ENCODE peak calls at places on chromosomes 3 and 15, in six cellular contexts. S is CD8-positive, alpha-beta T cell; A is heart left ventricle; J is A549; O is adrenal gland; G is sigmoid colon. N is an unnamed sample.

GRCh38 chr3:46974421-46975227 is 1.9 kb downstream of the CCDC12 start:
- DNase-seq in A (peak; percentile 2), O (no peak), G (no peak), S (no peak), J (no peak), N (no peak)

GRCh38 chr3:46107682-46108081 is 80.4 kb upstream of the XCR1 start:
- DNase-seq in G (no peak), J (no peak), S (no peak), A (no peak), O (no peak), N (no peak)

GRCh38 chr15:85750807-85751730 is 43.7 kb downstream of the KLHL25 start:
- DNase-seq in S (no peak), O (peak; percentile 19), G (peak; percentile 74), J (no peak), A (peak; percentile 53), N (peak; percentile 15)

GRCh38 chr3:112688819-112689218 is 47.9 kb upstream of the CCDC80 start:
- DNase-seq in G (no peak), S (no peak), J (no peak), A (no peak), O (no peak), N (no peak)

GRCh38 chr3:68163054-68163453 is 508.6 kb upstream of the SUCLG2 start:
- DNase-seq in J (no peak), O (no peak), G (no peak), S (no peak), A (no peak), N (no peak)

GRCh38 chr3:179266701-179267211 is 15.8 kb upstream of the KCNMB3 start:
- DNase-seq in S (no peak), J (no peak), G (no peak), O (no peak), A (peak; percentile 37), N (no peak)

GRCh38 chr3:178131801-178132200 is 404.4 kb upstream of the KCNMB2 start:
- DNase-seq in A (no peak), J (no peak), S (no peak), O (peak; percentile 15), G (no peak), N (no peak)

GRCh38 chr3:152382312-152383135 is 113.8 kb downstream of the MBNL1 start:
- DNase-seq in S (no peak), O (no peak), G (no peak), J (no peak), A (no peak), N (no peak)

GRCh38 chr15:60660290-60661051 is 181.5 kb upstream of the ICE2 start:
- DNase-seq in O (peak; percentile 77), G (no peak), J (no peak), A (peak; percentile 41), S (no peak), N (no peak)

GRCh38 chr3:2661078-2661477 is 449.1 kb downstream of the IL5RA start:
- DNase-seq in O (no peak), G (no peak), J (no peak), A (no peak), S (no peak), N (no peak)

GRCh38 chr3:11389570-11390268 is 117.5 kb downstream of the ATG7 start:
- DNase-seq in G (no peak), S (no peak), O (no peak), A (no peak), J (no peak), N (no peak)

GRCh38 chr3:175404026-175404425 is 544.9 kb downstream of the NAALADL2 start:
- DNase-seq in G (no peak), O (no peak), J (no peak), A (no peak), S (no peak), N (no peak)

GRCh38 chr3:138180375-138181029 is 5.8 kb upstream of the DBR1 start:
- DNase-seq in J (no peak), S (no peak), G (no peak), A (no peak), O (peak; percentile 23), N (peak; percentile 35)

GRCh38 chr15:40333922-40334492 is 6.7 kb downstream of the CCDC9B start:
- DNase-seq in S (no peak), A (peak; percentile 84), J (no peak), O (peak; percentile 73), G (peak; percentile 88), N (no peak)

GRCh38 chr3:50405249-50405648 is 45.9 kb upstream of the TMEM115 start:
- DNase-seq in J (no peak), O (no peak), S (no peak), G (no peak), A (no peak), N (no peak)

GRCh38 chr15:76153241-76154197 is 93.7 kb downstream of the TMEM266 start:
- DNase-seq in O (no peak), S (no peak), G (no peak), J (no peak), A (no peak), N (no peak)

GRCh38 chr3:157089455-157090221 is 70.3 kb downstream of the CCNL1 start:
- DNase-seq in A (peak; percentile 55), S (no peak), O (peak; percentile 33), J (no peak), G (peak; percentile 77), N (no peak)

GRCh38 chr3:131735121-131735520 is 232.3 kb upstream of the MRPL3 start:
- DNase-seq in G (no peak), O (no peak), A (no peak), S (no peak), J (no peak), N (no peak)

GRCh38 chr3:45275006-45275704 is 49.1 kb upstream of the TMEM158 start:
- DNase-seq in O (no peak), G (no peak), S (no peak), J (no peak), A (no peak), N (no peak)

GRCh38 chr3:64440498-64440897 is 215.2 kb upstream of the PRICKLE2 start:
- DNase-seq in G (no peak), O (peak; percentile 83), J (no peak), S (no peak), A (no peak), N (no peak)

GRCh38 chr3:46930176-46930944 is 46.2 kb downstream of the CCDC12 start:
- DNase-seq in J (no peak), O (no peak), A (no peak), G (peak; percentile 61), S (no peak), N (no peak)

GRCh38 chr3:196942226-196942914 is at the start of gene NCBP2:
- DNase-seq in A (peak; percentile 99), J (peak; percentile 87), G (peak; percentile 99), S (peak; percentile 99), O (peak; percentile 98), N (peak; percentile 98)

GRCh38 chr3:196941846-196942225 is 492 bp downstream of the NCBP2 start:
- DNase-seq in J (peak; percentile 28), S (peak; percentile 30), O (no peak), G (no peak), A (peak; percentile 55), N (peak; percentile 24)

GRCh38 chr3:196938124-196938523 is 4.2 kb downstream of the NCBP2 start:
- DNase-seq in O (no peak), J (no peak), A (no peak), S (no peak), G (no peak), N (no peak)

GRCh38 chr3:196947136-196947859 is 5.0 kb upstream of the NCBP2 start:
- DNase-seq in G (no peak), S (no peak), O (no peak), A (no peak), J (peak; percentile 38), N (no peak)

DNA sequence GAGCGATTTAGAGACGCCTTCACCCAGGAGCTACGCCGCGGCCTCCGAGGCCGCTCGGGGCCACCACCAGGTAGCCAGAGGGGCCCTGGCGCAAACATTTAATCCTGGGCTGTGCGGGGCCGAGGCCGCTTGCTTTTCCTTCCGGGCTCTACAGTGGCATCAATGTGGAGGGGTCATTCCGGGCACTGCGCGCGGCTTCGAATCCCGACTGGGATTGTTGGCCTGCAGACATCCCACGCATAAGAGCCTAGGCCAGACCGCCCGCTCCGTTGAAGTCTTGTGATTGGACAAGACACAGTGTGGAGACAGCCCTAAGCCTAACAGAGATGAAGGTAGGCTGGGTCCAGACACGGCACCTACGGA is 568 bp upstream of the NCBP2 start:
- DNase-seq in J (no peak), O (no peak), G (no peak), A (no peak), S (no peak), N (no peak)
- H3K9me3 ChIP-seq in J (no peaks in the 10 kb centered on the region), O (no peaks in the 10 kb centered on the region), G (no peaks in the 10 kb centered on the region), A (no peaks in the 10 kb centered on the region), S (no peaks in the 10 kb centered on the region), N (no peaks in the 10 kb centered on the region)

GRCh38 chr3:21894459-21895083 is 143.6 kb upstream of the ZNF385D start:
- DNase-seq in G (no peak), J (peak; percentile 1), A (no peak), S (no peak), O (no peak), N (no peak)
- TF ChIP-seq CTCF in G (no peak), J (peak; percentile 52), A (peak; percentile 56), S (no peak), O (peak; percentile 39), N (no peak)

DNA sequence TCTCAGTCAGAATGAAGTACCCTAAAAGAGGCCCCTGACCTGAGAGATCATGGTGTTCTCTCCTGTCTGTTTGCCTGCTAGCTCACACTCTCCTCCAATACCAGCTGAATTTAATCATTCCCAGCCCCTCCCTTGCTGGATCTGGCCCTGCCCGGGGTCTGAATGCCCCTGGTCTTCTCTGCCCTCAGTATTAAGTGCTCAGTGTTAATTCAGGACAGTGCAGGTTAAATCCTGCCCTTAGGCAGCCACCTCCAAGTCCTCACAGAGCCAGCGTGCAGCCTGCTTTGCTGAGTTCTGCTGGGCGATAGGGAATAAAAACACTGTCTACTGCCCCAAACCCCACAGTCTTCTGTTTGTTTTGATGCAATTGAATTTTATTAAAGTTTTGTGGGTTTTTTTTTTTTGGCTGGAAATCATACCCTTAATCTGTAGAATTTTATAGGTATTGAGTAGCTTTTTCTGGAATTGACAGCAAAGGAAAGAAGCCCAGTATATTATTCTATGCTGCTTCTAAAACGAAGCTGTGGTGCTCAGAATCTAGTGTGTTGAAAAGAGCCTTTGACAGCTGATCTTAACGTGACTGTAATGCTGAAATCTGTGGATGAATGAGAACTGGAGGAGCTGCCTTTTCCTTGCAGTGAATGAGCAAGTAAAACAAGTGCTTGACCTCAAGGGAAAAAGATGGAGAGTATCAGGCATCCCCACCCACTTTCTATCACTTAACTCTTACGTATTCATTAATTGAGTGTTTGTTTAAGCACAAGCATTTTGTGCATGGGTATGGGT is 12.3 kb upstream of the BDH1 start:
- DNase-seq in A (no peak), O (no peak), G (no peak), S (no peak), J (no peak), N (no peak)
- H3K9me3 ChIP-seq in A (no peaks in the 10 kb centered on the region), O (no peaks in the 10 kb centered on the region), G (no peaks in the 10 kb centered on the region), S (no peaks in the 10 kb centered on the region), J (peaks cover 23% of the 10 kb centered on the region), N (no peaks in the 10 kb centered on the region)

DNA sequence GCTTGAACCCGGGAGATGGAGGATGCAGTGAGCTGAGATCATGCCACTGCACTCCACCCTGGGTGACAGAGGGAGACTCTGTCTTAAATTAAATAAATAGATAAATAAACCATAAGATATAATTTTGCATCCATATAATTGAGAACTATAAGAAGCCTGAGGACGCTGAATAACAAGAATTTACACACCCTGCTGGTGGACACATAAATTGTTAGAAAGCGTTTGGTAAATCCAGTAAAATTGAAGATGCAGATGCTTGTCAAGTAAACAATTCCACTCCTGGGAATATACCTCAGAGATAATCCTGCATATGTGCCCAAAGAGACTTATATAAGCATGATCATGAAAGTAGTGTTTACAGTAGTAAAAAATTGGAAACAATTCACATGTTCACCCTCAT is 41.7 kb downstream of the TTC23 start:
- DNase-seq in O (no peak), J (no peak), S (no peak), G (no peak), A (no peak), N (no peak)
- TF ChIP-seq CTCF in O (no peak), J (no peak), S (no peak), G (no peak), A (no peak), N (no peak)